ENCODE peak calls at places on chromosomes 7 and 10, in eight cellular contexts. M is K562, G is IMR-90, X is mammary epithelial cell, O is mesendoderm, P is PC-3, I is fibroblast of lung, U is GM23248. J is an unnamed sample.

GRCh38 chr7:112556633-112557032 is 75.8 kb downstream of the LSMEM1 start:
- DNase-seq in P (peak; percentile 76), U (peak; percentile 69), X (peak; percentile 93), G (peak; percentile 3), O (no peak), I (no peak), M (no peak), J (peak; percentile 54)

GRCh38 chr7:95781967-95782586 is 9.7 kb downstream of the DYNC1I1 start:
- DNase-seq in P (peak; percentile 44), G (no peak), I (no peak), U (no peak), M (no peak), O (no peak), X (no peak), J (no peak)

GRCh38 chr10:52318822-52319464 is 4.9 kb downstream of the DKK1 start:
- DNase-seq in M (no peak), X (peak; percentile 93), G (peak; percentile 98), P (peak; percentile 100), O (no peak), I (peak; percentile 96), U (peak; percentile 94), J (no peak)

GRCh38 chr7:43078794-43079193 is 33.7 kb upstream of the HECW1 start:
- DNase-seq in X (no peak), U (no peak), O (peak; percentile 48), M (no peak), P (no peak), I (no peak), G (no peak), J (no peak)

GRCh38 chr7:106883627-106884026 is 18.5 kb downstream of the PIK3CG start:
- DNase-seq in I (no peak), U (no peak), O (no peak), P (no peak), G (no peak), X (no peak), M (no peak), J (peak; percentile 93)

GRCh38 chr10:14259696-14260595 is 70.8 kb downstream of the FRMD4A start:
- DNase-seq in P (no peak), X (no peak), I (peak; percentile 71), U (no peak), M (no peak), G (peak; percentile 60), O (peak; percentile 29), J (no peak)

GRCh38 chr10:19014034-19014433 is 34.6 kb upstream of the MALRD1 start:
- DNase-seq in P (peak; percentile 22), G (peak; percentile 97), M (no peak), X (peak; percentile 6), O (no peak), U (peak; percentile 74), I (peak; percentile 98), J (no peak)

GRCh38 chr7:43123457-43123856 is 11.0 kb downstream of the HECW1 start:
- DNase-seq in X (no peak), I (no peak), P (no peak), M (no peak), O (no peak), U (no peak), G (no peak), J (no peak)

GRCh38 chr7:116628971-116629586 is 42.9 kb upstream of the MET start:
- DNase-seq in I (no peak), P (peak; percentile 44), X (peak; percentile 73), U (peak; percentile 75), O (no peak), M (no peak), G (peak; percentile 13), J (no peak)

GRCh38 chr7:148914208-148914777 is 30.2 kb upstream of the EZH2 start:
- DNase-seq in M (peak; percentile 78), I (peak; percentile 64), G (peak; percentile 85), X (peak; percentile 61), O (peak; percentile 35), U (peak; percentile 68), P (peak; percentile 88), J (no peak)

GRCh38 chr7:75905785-75906604 is 9.0 kb upstream of the POR start:
- DNase-seq in M (no peak), G (peak; percentile 64), O (peak; percentile 55), I (peak; percentile 83), U (peak; percentile 89), P (peak; percentile 22), X (peak; percentile 89), J (peak; percentile 51)

GRCh38 chr7:4191525-4191924 is 490.6 kb upstream of the FOXK1 start:
- DNase-seq in U (no peak), M (no peak), O (no peak), X (no peak), G (no peak), P (no peak), I (no peak), J (no peak)
- H3K4me1 ChIP-seq in U (no peaks in the 10 kb centered on the region), M (no peaks in the 10 kb centered on the region), O (no peaks in the 10 kb centered on the region), X (no peaks in the 10 kb centered on the region), G (no peaks in the 10 kb centered on the region), P (no peaks in the 10 kb centered on the region), I (no peaks in the 10 kb centered on the region), J (no peaks in the 10 kb centered on the region)

GRCh38 chr10:17785276-17785935 is 23.7 kb upstream of the MRC1 start:
- DNase-seq in G (no peak), I (no peak), P (no peak), M (no peak), X (no peak), U (peak; percentile 4), O (no peak), J (no peak)
- H3K9ac ChIP-seq in G (no peak overlapping the region), I (no peak overlapping the region), P (no peak overlapping the region), M (no peak overlapping the region), X (no peak overlapping the region), U (no peak overlapping the region), O (no peak overlapping the region), J (no peak overlapping the region)

DNA sequence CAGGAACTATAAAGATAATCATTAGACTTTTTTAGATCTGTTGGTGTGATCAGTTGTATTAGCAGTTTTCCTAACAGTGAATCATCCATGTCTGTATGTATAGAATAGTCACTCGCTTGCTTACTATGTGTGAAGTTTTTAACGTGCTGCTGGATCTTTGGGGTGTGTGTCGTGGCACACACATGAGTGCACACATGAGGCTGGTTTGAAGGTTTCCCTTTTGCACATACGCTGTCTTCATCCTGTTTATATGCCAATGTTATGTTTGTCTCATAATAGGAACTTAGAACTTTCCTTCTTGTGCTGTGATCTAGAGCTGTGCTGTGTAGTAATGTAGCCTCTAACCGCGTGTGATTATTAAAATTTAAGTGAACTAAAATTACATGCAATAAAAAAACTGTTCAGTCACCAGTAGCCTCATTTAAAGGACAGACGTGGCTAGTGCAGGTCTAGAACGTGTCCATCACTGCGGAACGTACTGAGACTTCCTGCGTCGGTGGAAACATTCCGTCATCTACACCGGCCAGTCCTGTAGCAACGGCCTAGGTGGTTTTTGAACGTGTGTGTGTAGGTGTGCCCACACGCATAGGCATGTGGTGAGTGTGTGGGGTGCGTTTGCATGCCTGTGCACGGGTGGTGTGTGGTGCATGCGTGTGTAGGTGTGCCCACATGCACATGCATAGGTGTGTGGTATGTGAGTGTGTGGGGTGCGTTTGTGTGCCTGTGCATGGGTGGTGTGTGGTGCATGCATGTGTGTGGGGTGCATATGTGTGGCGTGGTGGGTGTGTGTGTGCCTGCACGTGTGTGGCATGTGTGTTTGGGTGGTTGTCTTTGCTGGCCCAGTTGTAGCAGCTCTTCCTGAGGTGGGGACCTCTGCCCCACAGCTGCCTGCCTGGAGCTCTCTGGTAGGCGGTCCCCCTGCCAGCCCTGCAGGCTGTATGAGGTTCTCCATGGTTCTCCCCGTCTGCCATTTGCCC is 56.6 kb downstream of the INPP5A start:
- DNase-seq in M (no peak), I (no peak), U (no peak), O (no peak), G (no peak), P (no peak), X (no peak), J (no peak)
- H3K4me1 ChIP-seq in M (no peaks in the 10 kb centered on the region), I (no peaks in the 10 kb centered on the region), U (peaks cover 10% of the 10 kb centered on the region), O (no peaks in the 10 kb centered on the region), G (peaks cover 9% of the 10 kb centered on the region), P (peaks cover 39% of the 10 kb centered on the region), X (peaks cover 18% of the 10 kb centered on the region), J (peaks cover 62% of the 10 kb centered on the region)

DNA sequence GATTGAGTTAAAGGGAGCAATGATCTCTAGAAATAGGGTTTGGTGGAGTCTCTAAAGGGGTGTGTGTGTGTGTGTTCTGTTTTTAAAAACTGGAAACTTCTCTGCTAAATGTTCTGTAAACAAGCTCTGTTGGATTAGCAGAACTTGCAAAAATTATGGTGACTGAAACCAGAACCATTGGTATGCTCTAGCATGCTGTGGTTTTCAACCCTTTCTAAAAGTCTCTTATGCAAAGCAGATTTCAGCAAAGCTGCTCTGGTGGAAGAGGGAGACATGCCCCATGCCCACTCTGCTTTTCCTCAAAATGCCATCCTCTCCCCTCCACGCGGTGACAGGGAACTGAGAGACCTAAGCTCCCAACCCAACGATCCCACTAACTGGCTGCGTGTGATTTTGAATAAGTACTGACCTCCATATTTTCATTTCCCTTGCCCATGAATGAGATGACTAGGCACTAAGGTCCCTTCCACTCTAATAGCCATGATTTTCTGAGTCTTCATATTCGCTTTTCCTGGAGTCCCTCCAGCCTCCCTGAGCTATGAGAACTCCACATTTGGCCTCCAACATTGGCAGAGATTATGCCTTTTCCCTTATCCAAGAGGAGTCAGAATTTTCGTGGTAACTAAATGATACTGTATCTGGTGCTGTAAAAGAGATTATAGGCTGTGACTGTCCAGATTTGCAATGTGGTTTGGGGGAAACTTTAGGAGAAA is 117.3 kb upstream of the PALS2 start:
- DNase-seq in U (no peak), M (no peak), P (no peak), O (no peak), X (no peak), G (no peak), I (no peak), J (peak; percentile 31)
- H3K9ac ChIP-seq in U (no peak overlapping the region), M (no peak overlapping the region), P (no peak overlapping the region), O (no peak overlapping the region), X (no peak overlapping the region), G (no peak overlapping the region), I (no peak overlapping the region), J (no peak overlapping the region)

GRCh38 chr10:95312264-95312663 is 21.5 kb upstream of the PDLIM1 start:
- DNase-seq in G (peak; percentile 26), P (no peak), X (no peak), M (no peak), I (no peak), O (no peak), U (no peak), J (no peak)
- H3K4me1 ChIP-seq in G (peaks cover 14% of the 10 kb centered on the region), P (peaks cover 23% of the 10 kb centered on the region), X (peaks cover 14% of the 10 kb centered on the region), M (peaks cover 52% of the 10 kb centered on the region), I (peaks cover 8% of the 10 kb centered on the region), O (peaks cover 33% of the 10 kb centered on the region), U (peaks cover 20% of the 10 kb centered on the region), J (no peaks in the 10 kb centered on the region)

DNA sequence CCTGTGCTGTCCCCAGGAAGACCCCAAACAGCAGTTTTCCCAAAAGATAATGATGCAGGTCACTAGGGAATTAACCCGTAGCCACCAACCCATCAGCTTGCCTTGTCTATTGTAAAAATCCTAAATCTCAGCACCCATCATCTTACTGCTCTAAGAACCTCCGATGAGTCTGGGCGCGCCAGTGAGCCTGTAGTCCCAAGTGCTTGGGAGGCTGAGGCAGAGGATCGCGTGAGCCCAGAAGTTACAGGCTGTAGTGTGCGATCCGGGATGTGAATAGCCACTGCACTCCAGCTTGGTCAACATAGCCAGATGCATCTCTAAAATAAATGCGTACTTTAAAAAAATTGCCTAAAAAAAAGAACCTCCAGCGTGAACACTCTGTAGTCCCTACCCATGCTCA is 951 bp downstream of the AS3MT start:
- DNase-seq in P (no peak), I (no peak), U (no peak), O (no peak), M (no peak), G (no peak), X (no peak), J (no peak)
- H3K9ac ChIP-seq in P (no peak overlapping the region), I (no peak overlapping the region), U (no peak overlapping the region), O (peak overlapping the region; percentile 56), M (no peak overlapping the region), G (no peak overlapping the region), X (no peak overlapping the region), J (no peak overlapping the region)

GRCh38 chr10:114628106-114628505 is 30.0 kb downstream of the ABLIM1 start:
- DNase-seq in X (no peak), P (no peak), I (no peak), G (no peak), O (no peak), U (no peak), M (no peak), J (no peak)
- H3K4me1 ChIP-seq in X (peaks cover 72% of the 10 kb centered on the region), P (peaks cover 53% of the 10 kb centered on the region), I (peaks cover 12% of the 10 kb centered on the region), G (peaks cover 13% of the 10 kb centered on the region), O (peaks cover 9% of the 10 kb centered on the region), U (peaks cover 24% of the 10 kb centered on the region), M (no peaks in the 10 kb centered on the region), J (peaks cover 11% of the 10 kb centered on the region)

J was measured in Karpas-422.